ENCODE peak calls at places on chromosomes 2 and 18, in four cellular contexts. W is H9, Z is IMR-90, O is H1. H is an unnamed sample.

GRCh38 chr2:24836206-24836605 is 43.0 kb downstream of the CENPO start:
- DNase-seq in W (no peak), O (no peak), Z (no peak), H (no peak)

GRCh38 chr18:31723998-31724711 is 36.5 kb downstream of the SLC25A52 start:
- DNase-seq in O (no peak), Z (no peak), W (no peak), H (no peak)

GRCh38 chr18:28511421-28511821 is 334.5 kb upstream of the CDH2 start:
- DNase-seq in O (no peak), Z (peak), W (no peak), H (peak)

GRCh38 chr18:76349067-76349715 is 145.9 kb downstream of the ZNF516 start:
- DNase-seq in O (peak), Z (peak), W (peak), H (peak)

GRCh38 chr2:182207049-182207746 is 219.6 kb downstream of the PDE1A start:
- DNase-seq in Z (no peak), O (no peak), W (no peak), H (no peak)

GRCh38 chr2:105873721-105874120 is 129.0 kb downstream of the NCK2 start:
- DNase-seq in Z (peak), W (no peak), O (no peak), H (peak)

GRCh38 chr2:197251576-197251975 is 59.0 kb downstream of the ANKRD44 start:
- DNase-seq in W (no peak), O (no peak), Z (peak), H (no peak)

GRCh38 chr2:234368861-234369261 is 128.0 kb downstream of the ARL4C start:
- DNase-seq in O (no peak), W (no peak), Z (peak), H (peak)

GRCh38 chr18:79510731-79511141 is 115.0 kb downstream of the NFATC1 start:
- DNase-seq in Z (no peak), W (no peak), O (no peak), H (no peak)

GRCh38 chr2:196431957-196432356 is 207.6 kb upstream of the CCDC150 start:
- DNase-seq in W (peak), O (peak), Z (peak), H (peak)

GRCh38 chr2:98946875-98947274 is 10.8 kb upstream of the CRACDL start:
- DNase-seq in O (no peak), Z (no peak), W (no peak), H (no peak)

GRCh38 chr18:55031164-55031563 is 71.9 kb upstream of the CCDC68 start:
- DNase-seq in O (no peak), Z (no peak), W (no peak), H (no peak)

GRCh38 chr2:175251425-175252041 is 70.0 kb upstream of the ATP5MC3 start:
- DNase-seq in W (no peak), O (no peak), Z (peak), H (peak)

GRCh38 chr2:209260281-209260680 is 163.6 kb upstream of the MAP2 start:
- DNase-seq in O (no peak), W (no peak), Z (no peak), H (no peak)

GRCh38 chr2:232418466-232419244 is 12.0 kb downstream of the ALPG start:
- DNase-seq in W (no peak), Z (no peak), O (no peak), H (peak)

GRCh38 chr2:163610817-163611556 is 124.8 kb downstream of the FIGN start:
- DNase-seq in Z (no peak), W (peak), O (no peak), H (peak)

DNA sequence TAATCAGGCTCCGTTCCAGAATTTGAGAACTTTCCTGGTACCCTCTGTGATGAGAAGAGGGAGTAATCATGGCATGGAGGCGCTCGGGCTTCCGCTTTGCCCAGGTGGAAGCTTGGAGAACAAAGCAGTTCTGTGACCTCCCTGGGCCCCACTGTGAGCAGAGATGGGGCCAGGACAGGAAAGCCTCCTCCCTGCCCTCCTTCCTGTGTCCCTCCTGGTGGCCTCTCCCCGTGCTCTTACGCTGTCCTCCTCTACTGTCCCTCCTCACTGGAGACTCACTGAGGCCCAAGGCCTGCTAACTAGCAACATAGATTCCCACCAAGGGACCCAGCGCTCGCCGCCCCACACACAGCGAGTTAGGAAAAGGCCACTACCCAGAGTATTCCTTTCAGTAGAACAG is 119.8 kb downstream of the MAPK4 start:
- DNase-seq in Z (no peak), O (no peak), W (no peak), H (no peak)
- H3K56ac ChIP-seq in Z (no peak), O (no peak), W (no peak), H (no peak)

GRCh38 chr2:56379066-56379465 is 195.3 kb downstream of the CCDC85A start:
- DNase-seq in O (no peak), W (no peak), Z (no peak), H (no peak)

GRCh38 chr2:56382466-56382865 is 198.7 kb downstream of the CCDC85A start:
- DNase-seq in W (no peak), O (no peak), Z (no peak), H (no peak)

GRCh38 chr2:56386657-56387056 is 202.9 kb downstream of the CCDC85A start:
- DNase-seq in W (no peak), O (no peak), Z (no peak), H (no peak)

GRCh38 chr2:56376699-56377665 is 193.2 kb downstream of the CCDC85A start:
- DNase-seq in O (no peak), Z (no peak), W (no peak), H (no peak)

DNA sequence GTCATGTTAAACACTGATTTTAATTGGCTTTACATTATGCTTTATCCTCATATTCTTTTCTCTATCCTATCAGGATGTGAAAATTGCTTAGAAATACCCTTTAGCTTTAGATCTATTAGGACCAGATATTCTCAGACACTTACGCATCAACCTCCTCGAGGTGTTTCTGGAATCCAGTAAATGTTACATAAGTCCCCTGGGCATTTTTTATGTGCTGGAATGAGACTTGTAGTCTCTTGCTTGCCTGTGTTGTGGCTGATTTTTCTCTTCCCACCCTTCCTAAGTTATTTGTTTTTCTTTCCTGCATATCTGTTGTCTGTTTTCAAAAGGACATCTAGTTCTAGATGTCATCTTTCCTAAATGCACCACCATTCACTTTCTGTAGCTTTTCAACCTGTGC is 197.1 kb downstream of the CCDC85A start:
- DNase-seq in Z (no peak), W (no peak), O (no peak), H (no peak)
- H2BK15ac ChIP-seq in Z (no peak), W (no peak), O (no peak), H (no peak)

GRCh38 chr2:70005752-70006446 is 44.5 kb upstream of the ASPRV1 start:
- DNase-seq in Z (no peak), O (no peak), W (peak), H (peak)
- H4K8ac ChIP-seq in Z (no peak), O (no peak), W (no peak), H (no peak)

DNA sequence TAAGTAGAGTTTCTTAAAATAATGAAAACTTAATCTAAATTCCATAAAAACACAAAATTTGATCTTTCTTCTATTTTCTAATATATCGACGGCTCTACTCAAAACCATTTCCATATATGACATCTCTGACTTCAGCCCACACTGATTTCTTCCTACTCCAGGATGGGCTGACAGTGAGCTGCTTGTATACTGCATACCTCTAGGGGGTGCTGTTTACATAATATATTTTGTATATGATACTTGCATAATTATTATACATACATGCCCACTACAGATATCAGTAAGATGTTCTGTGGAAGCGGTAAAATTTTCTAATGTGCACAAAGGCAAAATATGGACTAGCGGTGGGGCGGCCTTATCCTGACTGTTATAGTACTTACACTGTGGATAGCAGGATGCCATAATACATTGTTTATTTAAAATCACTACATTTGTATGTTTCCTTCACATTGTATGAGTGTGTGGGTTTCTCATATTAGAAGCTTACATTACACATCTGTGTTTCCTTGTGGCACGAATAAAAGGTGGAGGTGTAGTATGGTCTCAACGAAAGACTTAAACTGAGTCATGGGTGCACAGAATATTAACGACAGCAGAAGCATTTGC is 66.1 kb upstream of the NXPH2 start:
- DNase-seq in W (no peak), O (no peak), Z (peak), H (peak)
- H3K56ac ChIP-seq in W (no peak), O (no peak), Z (no peak), H (no peak)

DNA sequence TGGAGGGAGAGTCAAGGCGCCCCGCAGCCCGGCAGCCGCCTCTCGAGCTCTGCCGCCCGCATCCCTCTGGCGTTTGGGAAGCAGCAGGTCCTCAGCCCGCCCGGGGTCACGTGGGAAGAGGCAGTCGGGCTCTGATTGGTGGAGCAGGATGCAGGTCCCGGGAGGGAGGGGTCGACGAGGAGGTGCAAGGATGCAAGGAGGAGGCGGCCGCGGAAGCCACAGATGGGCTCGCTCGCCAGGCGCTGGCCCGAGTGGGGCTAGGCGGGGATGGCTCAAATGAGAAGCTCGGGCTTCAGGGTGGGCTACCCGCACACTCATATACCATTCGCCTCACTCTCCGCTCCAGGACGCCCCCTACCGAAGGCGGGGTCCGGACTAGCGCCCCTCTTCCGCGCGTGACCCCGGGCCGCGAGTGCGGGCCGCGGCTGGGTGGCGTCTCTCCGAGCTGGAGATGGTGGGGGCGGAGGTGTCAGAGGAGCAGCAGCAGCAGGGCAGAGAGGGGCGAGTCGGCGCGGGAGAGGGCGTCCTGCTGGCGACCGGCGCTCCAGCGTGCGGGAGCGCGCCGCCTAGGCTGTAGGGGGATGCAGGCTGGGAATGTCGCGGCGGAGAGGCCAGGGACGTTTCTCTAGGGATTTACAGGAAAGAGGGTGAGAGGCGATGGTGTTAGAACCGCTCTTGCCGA is at the start of gene TMEFF2:
- DNase-seq in W (peak), O (peak), Z (peak), H (peak)
- H2BK15ac ChIP-seq in W (no peak), O (no peak), Z (no peak), H (no peak)

GRCh38 chr2:47179325-47179724 is 24.2 kb upstream of the STPG4 start:
- DNase-seq in Z (no peak), W (no peak), O (no peak), H (peak)

GRCh38 chr2:47173986-47174730 is 19.1 kb upstream of the STPG4 start:
- DNase-seq in O (no peak), Z (no peak), W (no peak), H (no peak)

GRCh38 chr2:47178359-47178758 is 23.3 kb upstream of the STPG4 start:
- DNase-seq in O (no peak), Z (no peak), W (no peak), H (no peak)

GRCh38 chr2:47174731-47175361 is 19.7 kb upstream of the STPG4 start:
- DNase-seq in O (no peak), Z (peak), W (no peak), H (peak)

DNA sequence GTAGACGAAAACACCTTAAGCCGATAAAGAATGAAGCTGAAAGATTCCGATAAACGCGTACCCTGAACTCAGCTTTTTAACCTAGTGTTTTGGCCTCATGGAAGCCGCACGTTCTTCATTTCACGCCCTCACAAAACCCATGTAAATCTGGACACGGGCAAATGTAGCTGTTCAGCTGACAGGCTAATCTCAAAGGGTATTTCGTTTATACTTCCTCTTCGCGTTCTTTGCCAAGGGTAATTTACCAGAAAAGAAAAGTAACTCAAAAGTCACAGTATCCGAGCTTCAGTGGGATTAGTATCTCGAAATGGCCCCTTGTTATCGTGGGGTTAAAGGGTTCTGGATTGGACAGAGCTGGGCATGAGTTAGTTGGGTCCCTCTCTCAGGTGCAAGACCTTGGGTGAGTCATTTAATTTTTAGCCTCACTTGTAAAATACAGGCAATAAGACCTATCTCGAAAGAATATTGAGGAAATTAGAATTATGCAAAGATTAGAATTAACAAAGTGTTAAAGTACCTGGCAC is 22.0 kb upstream of the STPG4 start:
- DNase-seq in O (no peak), W (no peak), Z (no peak), H (no peak)
- H4K8ac ChIP-seq in O (peak), W (no peak), Z (peak), H (no peak)

GRCh38 chr2:84116132-84116531 is 342.9 kb downstream of the SUCLG1 start:
- DNase-seq in Z (no peak), O (no peak), W (no peak), H (no peak)
- H3K56ac ChIP-seq in Z (no peak), O (no peak), W (no peak), H (no peak)

GRCh38 chr2:131152065-131152464 is 46.9 kb downstream of the PLEKHB2 start:
- DNase-seq in O (no peak), Z (no peak), W (peak), H (peak)

GRCh38 chr2:131153529-131153928 is 48.4 kb downstream of the PLEKHB2 start:
- DNase-seq in O (no peak), W (no peak), Z (no peak), H (no peak)

GRCh38 chr2:131155208-131155855 is 50.2 kb downstream of the PLEKHB2 start:
- DNase-seq in Z (no peak), W (no peak), O (no peak), H (no peak)

GRCh38 chr2:131154647-131155046 is 49.5 kb downstream of the PLEKHB2 start:
- DNase-seq in O (no peak), W (peak), Z (no peak), H (no peak)

DNA sequence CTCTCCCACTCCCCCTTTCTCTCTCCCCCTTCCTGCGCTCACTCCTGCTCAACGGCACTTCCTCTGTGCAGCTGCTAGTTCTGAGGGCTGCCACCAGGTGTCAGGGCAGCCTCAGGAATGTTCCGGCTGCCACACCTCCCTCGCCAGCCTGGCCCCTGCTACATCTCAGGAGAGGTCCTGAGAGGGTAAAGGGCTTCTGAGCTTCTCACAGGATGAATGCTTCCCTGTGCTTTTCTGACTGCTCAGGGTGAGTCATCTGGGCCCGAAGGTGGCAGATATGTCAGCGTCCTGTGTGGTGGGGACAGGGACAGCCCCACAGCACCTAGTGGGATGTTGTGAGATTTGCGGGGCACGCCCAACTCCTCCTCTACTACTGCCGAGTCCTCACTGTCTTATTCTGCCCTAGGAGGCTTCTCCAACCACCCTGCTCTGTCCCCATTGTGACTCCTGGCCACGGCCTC is 49.0 kb downstream of the PLEKHB2 start:
- DNase-seq in W (peak), Z (peak), O (no peak), H (peak)
- H2BK15ac ChIP-seq in W (no peak), Z (no peak), O (no peak), H (no peak)

DNA sequence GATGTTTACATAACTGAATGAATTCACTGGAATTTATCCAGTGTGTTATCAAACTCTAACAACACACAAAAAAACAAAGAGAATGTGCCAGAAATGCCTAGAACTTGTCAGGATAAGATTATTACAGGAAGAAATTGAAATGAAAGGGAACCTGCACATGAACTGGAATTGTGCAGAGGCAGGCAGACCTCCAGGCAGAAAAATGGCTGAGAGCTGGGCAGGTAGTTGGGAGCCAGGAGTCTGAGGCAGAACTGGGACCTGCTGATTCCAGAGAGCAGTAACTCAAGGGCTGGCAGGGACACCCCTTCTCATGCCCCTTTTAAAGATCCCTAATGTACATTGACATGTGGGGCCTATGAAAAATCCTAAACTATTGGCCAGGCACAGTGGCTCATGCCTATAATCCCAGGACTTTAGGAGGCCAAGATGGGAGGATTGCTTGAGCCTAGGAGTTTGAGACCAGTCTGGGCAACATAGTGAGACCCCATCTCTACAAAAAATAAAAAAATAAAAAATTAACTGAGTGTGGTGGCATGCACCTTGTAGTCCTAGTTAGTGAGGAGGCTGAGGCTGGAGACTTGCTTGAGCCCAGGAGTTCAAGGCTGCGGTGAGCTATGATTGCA is 674 bp upstream of the SP110 start:
- DNase-seq in O (no peak), Z (no peak), W (no peak), H (no peak)
- H4K8ac ChIP-seq in O (no peak), Z (peak), W (no peak), H (no peak)

GRCh38 chr2:19048593-19049264 is 309.7 kb downstream of the OSR1 start:
- DNase-seq in O (no peak), Z (peak), W (no peak), H (no peak)

GRCh38 chr2:19050354-19050753 is 308.1 kb downstream of the OSR1 start:
- DNase-seq in W (no peak), O (no peak), Z (no peak), H (no peak)

GRCh38 chr2:19046986-19047780 is 311.2 kb downstream of the OSR1 start:
- DNase-seq in O (no peak), Z (peak), W (no peak), H (no peak)

DNA sequence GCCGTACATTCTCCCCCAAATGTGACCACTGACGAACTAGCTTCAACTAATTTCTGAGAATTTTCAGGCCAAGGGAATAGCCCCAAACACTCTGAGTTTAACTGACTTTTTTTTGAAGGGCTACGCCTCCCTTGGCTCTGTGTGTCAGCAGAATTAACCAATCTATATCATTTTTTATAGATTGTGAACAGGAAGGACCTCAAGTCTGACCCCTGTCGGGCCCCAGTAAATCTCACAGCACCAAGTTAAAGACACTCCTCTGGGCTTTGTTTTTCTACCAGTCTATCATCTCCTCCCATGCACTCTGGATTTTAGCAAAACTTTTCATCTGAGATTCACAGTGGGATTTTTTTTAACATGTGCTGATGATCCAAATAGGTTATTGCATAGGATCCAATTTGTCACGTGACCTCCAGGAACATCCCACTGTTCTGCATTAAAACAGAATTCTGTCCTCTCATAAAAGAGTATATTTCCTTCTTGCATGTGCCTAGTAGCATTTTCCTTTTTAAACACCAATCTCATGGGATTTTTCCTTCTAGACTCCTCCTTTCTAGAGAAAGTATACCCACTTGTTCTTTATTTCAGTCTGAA is 307.1 kb downstream of the OSR1 start:
- DNase-seq in Z (no peak), O (no peak), W (no peak), H (no peak)
- H3K56ac ChIP-seq in Z (no peak), O (no peak), W (no peak), H (no peak)